ENCODE peak calls at places on chromosomes 7 and 10, in four cellular contexts. One of them, this sample, is unnamed.

GRCh38 chr10:88186335-88186734 is 322.9 kb downstream of the PTEN start:
- DNase-seq in cardiac muscle cell: peak; percentile 65
- DNase-seq in mammary epithelial cell: no peak
- DNase-seq in bronchial epithelial cell: peak; percentile 26
- DNase-seq in this sample: no peak

GRCh38 chr10:135601-136464 is 578 bp downstream of the ZMYND11 start:
- DNase-seq in cardiac muscle cell: peak; percentile 59
- DNase-seq in mammary epithelial cell: peak; percentile 53
- DNase-seq in bronchial epithelial cell: peak; percentile 17
- DNase-seq in this sample: peak; percentile 79

GRCh38 chr10:128035557-128035973 is 90.7 kb downstream of the MKI67 start:
- DNase-seq in cardiac muscle cell: peak; percentile 44
- DNase-seq in mammary epithelial cell: peak; percentile 32
- DNase-seq in bronchial epithelial cell: peak; percentile 26
- DNase-seq in this sample: peak; percentile 71

GRCh38 chr10:70055550-70055949 is 2.9 kb downstream of the MACROH2A2 start:
- DNase-seq in cardiac muscle cell: no peak
- DNase-seq in mammary epithelial cell: peak; percentile 26
- DNase-seq in bronchial epithelial cell: peak; percentile 64
- DNase-seq in this sample: no peak

GRCh38 chr10:2957785-2958184 is 109.6 kb upstream of the PFKP start:
- DNase-seq in cardiac muscle cell: no peak
- DNase-seq in mammary epithelial cell: no peak
- DNase-seq in bronchial epithelial cell: no peak
- DNase-seq in this sample: no peak

GRCh38 chr10:22346087-22346661 is 878 bp downstream of the SPAG6 start:
- DNase-seq in cardiac muscle cell: no peak
- DNase-seq in mammary epithelial cell: no peak
- DNase-seq in bronchial epithelial cell: no peak
- DNase-seq in this sample: no peak

GRCh38 chr7:85750454-85750949 is 563.6 kb upstream of the SEMA3D start:
- DNase-seq in cardiac muscle cell: peak; percentile 68
- DNase-seq in mammary epithelial cell: peak; percentile 21
- DNase-seq in bronchial epithelial cell: peak; percentile 35
- DNase-seq in this sample: no peak

GRCh38 chr7:9657257-9657656 is 1223.8 kb downstream of the NXPH1 start:
- DNase-seq in cardiac muscle cell: no peak
- DNase-seq in mammary epithelial cell: no peak
- DNase-seq in bronchial epithelial cell: no peak
- DNase-seq in this sample: no peak

GRCh38 chr10:28906934-28907333 is 229.6 kb downstream of the BAMBI start:
- DNase-seq in cardiac muscle cell: peak; percentile 53
- DNase-seq in mammary epithelial cell: no peak
- DNase-seq in bronchial epithelial cell: no peak
- DNase-seq in this sample: no peak

GRCh38 chr7:8625612-8626011 is 192.2 kb downstream of the NXPH1 start:
- DNase-seq in cardiac muscle cell: no peak
- DNase-seq in mammary epithelial cell: no peak
- DNase-seq in bronchial epithelial cell: no peak
- DNase-seq in this sample: no peak

GRCh38 chr7:91553410-91553895 is 289.2 kb downstream of the FZD1 start:
- DNase-seq in cardiac muscle cell: no peak
- DNase-seq in mammary epithelial cell: no peak
- DNase-seq in bronchial epithelial cell: no peak
- DNase-seq in this sample: no peak

GRCh38 chr10:62278461-62278910 is 9.8 kb upstream of the RTKN2 start:
- DNase-seq in cardiac muscle cell: peak; percentile 22
- DNase-seq in mammary epithelial cell: no peak
- DNase-seq in bronchial epithelial cell: no peak
- DNase-seq in this sample: no peak

GRCh38 chr7:20264623-20265022 is 47.4 kb upstream of the MACC1 start:
- DNase-seq in cardiac muscle cell: no peak
- DNase-seq in mammary epithelial cell: no peak
- DNase-seq in bronchial epithelial cell: no peak
- DNase-seq in this sample: no peak

GRCh38 chr10:92750788-92751533 is 61.2 kb downstream of the HHEX start:
- DNase-seq in cardiac muscle cell: peak; percentile 59
- DNase-seq in mammary epithelial cell: no peak
- DNase-seq in bronchial epithelial cell: no peak
- DNase-seq in this sample: no peak

GRCh38 chr10:30786906-30787305 is 157.4 kb upstream of the LYZL2 start:
- DNase-seq in cardiac muscle cell: no peak
- DNase-seq in mammary epithelial cell: no peak
- DNase-seq in bronchial epithelial cell: no peak
- DNase-seq in this sample: no peak

GRCh38 chr10:23344251-23344841 is at the start of gene C10orf67:
- DNase-seq in cardiac muscle cell: peak; percentile 82
- DNase-seq in mammary epithelial cell: peak; percentile 43
- DNase-seq in bronchial epithelial cell: no peak
- DNase-seq in this sample: peak; percentile 35

GRCh38 chr10:110857265-110858158 is 14.2 kb upstream of the PDCD4 start:
- DNase-seq in cardiac muscle cell: peak; percentile 78
- DNase-seq in mammary epithelial cell: no peak
- DNase-seq in bronchial epithelial cell: peak; percentile 82
- DNase-seq in this sample: peak; percentile 80

GRCh38 chr10:124048371-124049290 is 44.8 kb downstream of the CHST15 start:
- DNase-seq in cardiac muscle cell: peak; percentile 41
- DNase-seq in mammary epithelial cell: no peak
- DNase-seq in bronchial epithelial cell: no peak
- DNase-seq in this sample: no peak

GRCh38 chr10:2020841-2021240 is 283.5 kb upstream of the ADARB2 start:
- DNase-seq in cardiac muscle cell: no peak
- DNase-seq in mammary epithelial cell: no peak
- DNase-seq in bronchial epithelial cell: no peak
- DNase-seq in this sample: peak; percentile 16

GRCh38 chr7:100396421-100396982 is 23.2 kb downstream of the PILRA start:
- DNase-seq in cardiac muscle cell: no peak
- DNase-seq in mammary epithelial cell: no peak
- DNase-seq in bronchial epithelial cell: no peak
- DNase-seq in this sample: no peak

GRCh38 chr7:27921081-27921836 is 181.3 kb downstream of the TAX1BP1 start:
- DNase-seq in cardiac muscle cell: peak; percentile 89
- DNase-seq in mammary epithelial cell: peak; percentile 56
- DNase-seq in bronchial epithelial cell: peak; percentile 73
- DNase-seq in this sample: no peak
- TF ChIP-seq CTCF in cardiac muscle cell: peak; percentile 60
- TF ChIP-seq CTCF in mammary epithelial cell: peak; percentile 55
- TF ChIP-seq CTCF in bronchial epithelial cell: peak; percentile 37
- TF ChIP-seq CTCF in this sample: peak; percentile 15

GRCh38 chr7:157406971-157407370 is 70.2 kb downstream of the DNAJB6 start:
- DNase-seq in cardiac muscle cell: no peak
- DNase-seq in mammary epithelial cell: no peak
- DNase-seq in bronchial epithelial cell: no peak
- DNase-seq in this sample: no peak
- H3K36me3 ChIP-seq in cardiac muscle cell: no peaks in the 10 kb centered on the region
- H3K36me3 ChIP-seq in mammary epithelial cell: peaks cover under 1% of the 10 kb centered on the region
- H3K36me3 ChIP-seq in bronchial epithelial cell: peaks cover 2% of the 10 kb centered on the region
- H3K36me3 ChIP-seq in this sample: no peaks in the 10 kb centered on the region

DNA sequence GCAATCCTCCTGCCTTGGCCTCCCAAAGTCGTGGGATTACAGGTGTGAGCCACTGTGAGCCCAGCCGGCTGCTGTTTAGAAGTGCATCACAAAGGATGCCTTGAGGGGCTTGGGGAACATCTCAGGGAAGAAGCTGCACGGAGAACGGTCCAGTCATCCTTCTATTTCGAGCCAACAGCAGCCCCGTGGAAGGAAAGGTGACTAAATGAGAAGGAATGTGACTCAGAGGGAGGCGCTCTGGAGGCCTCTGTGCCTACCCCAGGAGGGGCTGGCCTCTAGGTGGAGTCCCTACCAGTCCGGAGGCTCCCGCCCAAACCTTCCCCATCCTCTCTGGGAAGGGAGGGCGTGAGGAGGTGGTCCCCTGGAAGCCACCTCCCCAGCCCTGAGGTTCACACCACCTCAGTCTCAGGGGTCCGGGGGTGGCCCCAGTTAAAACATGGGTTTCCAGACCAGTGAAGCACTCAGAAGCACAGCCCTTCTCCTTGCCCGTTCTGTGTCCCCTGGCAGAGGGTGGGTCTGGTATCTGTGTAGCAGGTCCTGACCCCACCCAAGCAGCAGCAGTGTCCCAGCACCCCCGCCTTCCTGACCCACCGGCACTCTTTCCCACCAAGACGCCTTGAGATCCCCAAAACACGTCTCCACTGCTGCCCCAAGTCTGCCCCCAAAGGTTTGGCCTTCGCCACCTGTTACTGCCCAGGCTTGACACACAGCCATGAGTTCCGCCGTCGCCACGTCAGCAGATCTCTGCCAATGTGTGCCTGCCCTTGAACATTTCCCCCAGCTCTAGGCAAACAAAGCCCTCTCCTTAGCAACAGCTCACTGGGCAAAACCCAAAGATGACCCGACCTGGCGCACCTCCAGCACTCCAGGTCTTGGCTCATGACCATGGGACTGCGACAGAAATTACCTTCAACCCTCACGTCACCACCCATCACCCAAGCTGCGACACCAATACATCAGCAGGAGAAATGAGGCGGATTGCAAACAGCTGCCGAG is 75.9 kb downstream of the CTBP2 start:
- DNase-seq in cardiac muscle cell: peak; percentile 89
- DNase-seq in mammary epithelial cell: peak; percentile 91
- DNase-seq in bronchial epithelial cell: peak; percentile 88
- DNase-seq in this sample: no peak
- TF ChIP-seq CTCF in cardiac muscle cell: peak; percentile 39
- TF ChIP-seq CTCF in mammary epithelial cell: peak; percentile 38
- TF ChIP-seq CTCF in bronchial epithelial cell: peak; percentile 34
- TF ChIP-seq CTCF in this sample: no peak

GRCh38 chr7:39695852-39696586 is 72.6 kb downstream of the RALA start:
- DNase-seq in cardiac muscle cell: no peak
- DNase-seq in mammary epithelial cell: no peak
- DNase-seq in bronchial epithelial cell: no peak
- DNase-seq in this sample: no peak

GRCh38 chr7:39700932-39701331 is 77.6 kb downstream of the RALA start:
- DNase-seq in cardiac muscle cell: no peak
- DNase-seq in mammary epithelial cell: no peak
- DNase-seq in bronchial epithelial cell: no peak
- DNase-seq in this sample: no peak

GRCh38 chr7:39696631-39697030 is 73.3 kb downstream of the RALA start:
- DNase-seq in cardiac muscle cell: no peak
- DNase-seq in mammary epithelial cell: no peak
- DNase-seq in bronchial epithelial cell: no peak
- DNase-seq in this sample: no peak

GRCh38 chr7:39700165-39700564 is 76.8 kb downstream of the RALA start:
- DNase-seq in cardiac muscle cell: no peak
- DNase-seq in mammary epithelial cell: peak; percentile 64
- DNase-seq in bronchial epithelial cell: peak; percentile 59
- DNase-seq in this sample: no peak

DNA sequence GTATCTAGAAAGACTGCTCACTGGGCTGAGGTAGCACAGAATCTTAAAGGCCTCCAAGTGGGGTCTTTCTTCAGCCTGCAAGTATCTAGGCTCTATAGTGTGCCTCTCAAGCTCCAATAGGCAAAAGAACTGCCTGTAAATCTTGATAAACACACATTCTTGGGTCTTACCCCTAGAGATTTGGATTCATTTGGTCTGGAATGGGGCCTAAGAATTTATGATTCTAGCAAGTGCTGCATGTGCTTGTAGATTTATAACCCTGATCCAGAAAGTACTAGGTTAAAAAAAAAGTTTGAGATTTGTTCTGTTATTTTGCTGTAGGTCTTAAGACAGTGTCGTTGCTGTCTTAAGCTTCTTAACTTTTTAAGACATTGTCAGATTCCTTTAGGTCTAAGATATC is 74.1 kb downstream of the RALA start:
- DNase-seq in cardiac muscle cell: no peak
- DNase-seq in mammary epithelial cell: no peak
- DNase-seq in bronchial epithelial cell: no peak
- DNase-seq in this sample: no peak
- H3K36me3 ChIP-seq in cardiac muscle cell: peaks cover 25% of the 10 kb centered on the region
- H3K36me3 ChIP-seq in mammary epithelial cell: peaks cover 24% of the 10 kb centered on the region
- H3K36me3 ChIP-seq in bronchial epithelial cell: peaks cover 6% of the 10 kb centered on the region
- H3K36me3 ChIP-seq in this sample: no peaks in the 10 kb centered on the region

GRCh38 chr7:128452552-128452951 is 3.1 kb upstream of the HILPDA start:
- DNase-seq in cardiac muscle cell: no peak
- DNase-seq in mammary epithelial cell: no peak
- DNase-seq in bronchial epithelial cell: no peak
- DNase-seq in this sample: no peak

GRCh38 chr7:128453836-128454804 is 1.6 kb upstream of the HILPDA start:
- DNase-seq in cardiac muscle cell: peak; percentile 99
- DNase-seq in mammary epithelial cell: no peak
- DNase-seq in bronchial epithelial cell: no peak
- DNase-seq in this sample: peak; percentile 55

GRCh38 chr7:128455556-128456254 is at the start of gene HILPDA:
- DNase-seq in cardiac muscle cell: peak; percentile 99
- DNase-seq in mammary epithelial cell: peak; percentile 97
- DNase-seq in bronchial epithelial cell: peak; percentile 90
- DNase-seq in this sample: peak; percentile 93

GRCh38 chr7:128458956-128459355 is 3.3 kb downstream of the HILPDA start:
- DNase-seq in cardiac muscle cell: no peak
- DNase-seq in mammary epithelial cell: no peak
- DNase-seq in bronchial epithelial cell: no peak
- DNase-seq in this sample: no peak

GRCh38 chr7:128454808-128455555 is 696 bp upstream of the HILPDA start:
- DNase-seq in cardiac muscle cell: peak; percentile 80
- DNase-seq in mammary epithelial cell: no peak
- DNase-seq in bronchial epithelial cell: no peak
- DNase-seq in this sample: no peak
- TF ChIP-seq CTCF in cardiac muscle cell: no peak
- TF ChIP-seq CTCF in mammary epithelial cell: no peak
- TF ChIP-seq CTCF in bronchial epithelial cell: no peak
- TF ChIP-seq CTCF in this sample: no peak

GRCh38 chr10:24524314-24524713 is 199.4 kb downstream of the ARHGAP21 start:
- DNase-seq in cardiac muscle cell: no peak
- DNase-seq in mammary epithelial cell: no peak
- DNase-seq in bronchial epithelial cell: no peak
- DNase-seq in this sample: no peak
- H3K36me3 ChIP-seq in cardiac muscle cell: peaks cover 3% of the 10 kb centered on the region
- H3K36me3 ChIP-seq in mammary epithelial cell: peaks cover 16% of the 10 kb centered on the region
- H3K36me3 ChIP-seq in bronchial epithelial cell: peaks cover 45% of the 10 kb centered on the region
- H3K36me3 ChIP-seq in this sample: no peaks in the 10 kb centered on the region

GRCh38 chr7:50682573-50682972 is 100.1 kb downstream of the GRB10 start:
- DNase-seq in cardiac muscle cell: no peak
- DNase-seq in mammary epithelial cell: no peak
- DNase-seq in bronchial epithelial cell: no peak
- DNase-seq in this sample: no peak
- TF ChIP-seq CTCF in cardiac muscle cell: no peak
- TF ChIP-seq CTCF in mammary epithelial cell: no peak
- TF ChIP-seq CTCF in bronchial epithelial cell: no peak
- TF ChIP-seq CTCF in this sample: no peak

GRCh38 chr10:97390096-97390495 is 11.0 kb downstream of the RRP12 start:
- DNase-seq in cardiac muscle cell: no peak
- DNase-seq in mammary epithelial cell: no peak
- DNase-seq in bronchial epithelial cell: no peak
- DNase-seq in this sample: no peak
- H3K36me3 ChIP-seq in cardiac muscle cell: peaks cover 6% of the 10 kb centered on the region
- H3K36me3 ChIP-seq in mammary epithelial cell: peaks cover 19% of the 10 kb centered on the region
- H3K36me3 ChIP-seq in bronchial epithelial cell: peaks cover 31% of the 10 kb centered on the region
- H3K36me3 ChIP-seq in this sample: peaks cover 3% of the 10 kb centered on the region

This sample was measured in mucosa of descending colon.